ENCODE peak calls at places on chromosomes 2 and 18, in eight cellular contexts. One of them, this sample, is unnamed. For H3K4me1, the result is how much of the 10 kb centered on the place peaks cover.

GRCh38 chr2:72747344-72747743 is 78.5 kb downstream of the EXOC6B start:
- DNase-seq in K562: no peak
- DNase-seq in GM23248: no peak
- DNase-seq in HCT116: no peak
- DNase-seq in astrocyte: no peak
- DNase-seq in H9: no peak
- DNase-seq in HepG2: no peak
- DNase-seq in fibroblast of lung: no peak
- DNase-seq in this sample: no peak

GRCh38 chr2:7988440-7988839 is 693.4 kb upstream of the ID2 start:
- DNase-seq in HepG2: no peak
- DNase-seq in H9: no peak
- DNase-seq in K562: no peak
- DNase-seq in HCT116: no peak
- DNase-seq in astrocyte: no peak
- DNase-seq in GM23248: no peak
- DNase-seq in fibroblast of lung: no peak
- DNase-seq in this sample: no peak

GRCh38 chr2:240952496-240953246 is 45.7 kb upstream of the SNED1 start:
- DNase-seq in GM23248: no peak
- DNase-seq in HepG2: no peak
- DNase-seq in fibroblast of lung: no peak
- DNase-seq in astrocyte: no peak
- DNase-seq in HCT116: no peak
- DNase-seq in H9: no peak
- DNase-seq in K562: no peak
- DNase-seq in this sample: no peak

GRCh38 chr2:121049921-121050585 is 234.9 kb downstream of the TFCP2L1 start:
- DNase-seq in H9: no peak
- DNase-seq in fibroblast of lung: no peak
- DNase-seq in astrocyte: no peak
- DNase-seq in HepG2: no peak
- DNase-seq in GM23248: no peak
- DNase-seq in K562: no peak
- DNase-seq in HCT116: no peak
- DNase-seq in this sample: no peak

GRCh38 chr2:71933467-71934319 is 214.0 kb downstream of the CYP26B1 start:
- DNase-seq in astrocyte: peak
- DNase-seq in fibroblast of lung: no peak
- DNase-seq in HCT116: peak
- DNase-seq in H9: peak
- DNase-seq in GM23248: peak
- DNase-seq in HepG2: peak
- DNase-seq in K562: peak
- DNase-seq in this sample: no peak

GRCh38 chr2:58046335-58046584 is 346 bp upstream of the VRK2 start:
- DNase-seq in fibroblast of lung: no peak
- DNase-seq in HepG2: no peak
- DNase-seq in H9: no peak
- DNase-seq in HCT116: no peak
- DNase-seq in astrocyte: no peak
- DNase-seq in GM23248: no peak
- DNase-seq in K562: no peak
- DNase-seq in this sample: no peak

GRCh38 chr2:188786368-188786781 is 187.8 kb upstream of the COL3A1 start:
- DNase-seq in HCT116: peak
- DNase-seq in astrocyte: peak
- DNase-seq in K562: no peak
- DNase-seq in GM23248: peak
- DNase-seq in HepG2: no peak
- DNase-seq in fibroblast of lung: peak
- DNase-seq in H9: no peak
- DNase-seq in this sample: no peak

GRCh38 chr2:38613126-38613848 is 10.6 kb upstream of the HNRNPLL start:
- DNase-seq in HCT116: no peak
- DNase-seq in HepG2: no peak
- DNase-seq in H9: no peak
- DNase-seq in astrocyte: no peak
- DNase-seq in GM23248: peak
- DNase-seq in K562: no peak
- DNase-seq in fibroblast of lung: peak
- DNase-seq in this sample: no peak

GRCh38 chr18:45171575-45172225 is 443.6 kb upstream of the SLC14A2 start:
- DNase-seq in fibroblast of lung: no peak
- DNase-seq in HepG2: no peak
- DNase-seq in astrocyte: peak
- DNase-seq in K562: no peak
- DNase-seq in H9: no peak
- DNase-seq in HCT116: no peak
- DNase-seq in GM23248: peak
- DNase-seq in this sample: no peak

GRCh38 chr2:151805343-151805742 is 22.9 kb downstream of the ARL5A start:
- DNase-seq in GM23248: no peak
- DNase-seq in astrocyte: no peak
- DNase-seq in fibroblast of lung: no peak
- DNase-seq in HCT116: no peak
- DNase-seq in K562: no peak
- DNase-seq in H9: no peak
- DNase-seq in HepG2: no peak
- DNase-seq in this sample: no peak

GRCh38 chr2:207901401-207901800 is 123.9 kb downstream of the PLEKHM3 start:
- DNase-seq in H9: no peak
- DNase-seq in HepG2: no peak
- DNase-seq in GM23248: no peak
- DNase-seq in astrocyte: no peak
- DNase-seq in fibroblast of lung: no peak
- DNase-seq in HCT116: no peak
- DNase-seq in K562: no peak
- DNase-seq in this sample: no peak

GRCh38 chr2:240433973-240434727 is 1.3 kb upstream of the GPC1 start:
- DNase-seq in astrocyte: peak
- DNase-seq in HCT116: peak
- DNase-seq in H9: peak
- DNase-seq in HepG2: no peak
- DNase-seq in GM23248: peak
- DNase-seq in fibroblast of lung: peak
- DNase-seq in K562: peak
- DNase-seq in this sample: no peak

GRCh38 chr2:95375532-95376221 is 26.8 kb upstream of the FAHD2A start:
- DNase-seq in HepG2: no peak
- DNase-seq in astrocyte: no peak
- DNase-seq in fibroblast of lung: no peak
- DNase-seq in GM23248: no peak
- DNase-seq in HCT116: no peak
- DNase-seq in K562: no peak
- DNase-seq in H9: peak
- DNase-seq in this sample: no peak

GRCh38 chr2:88590998-88591613 is 36.2 kb downstream of the EIF2AK3 start:
- DNase-seq in fibroblast of lung: peak
- DNase-seq in astrocyte: peak
- DNase-seq in K562: peak
- DNase-seq in H9: peak
- DNase-seq in HepG2: peak
- DNase-seq in HCT116: peak
- DNase-seq in GM23248: peak
- DNase-seq in this sample: peak

GRCh38 chr2:239440511-239440959 is 39.7 kb upstream of the HDAC4 start:
- DNase-seq in HepG2: peak
- DNase-seq in H9: no peak
- DNase-seq in HCT116: no peak
- DNase-seq in K562: no peak
- DNase-seq in astrocyte: no peak
- DNase-seq in GM23248: peak
- DNase-seq in fibroblast of lung: peak
- DNase-seq in this sample: no peak

GRCh38 chr2:215500466-215500865 is 64.6 kb upstream of the FN1 start:
- DNase-seq in fibroblast of lung: no peak
- DNase-seq in K562: no peak
- DNase-seq in H9: no peak
- DNase-seq in HCT116: no peak
- DNase-seq in astrocyte: no peak
- DNase-seq in HepG2: no peak
- DNase-seq in GM23248: no peak
- DNase-seq in this sample: no peak
- H3K27ac ChIP-seq in fibroblast of lung: no peak
- H3K27ac ChIP-seq in K562: no peak
- H3K27ac ChIP-seq in H9: no peak
- H3K27ac ChIP-seq in HCT116: no peak
- H3K27ac ChIP-seq in astrocyte: no peak
- H3K27ac ChIP-seq in HepG2: no peak
- H3K27ac ChIP-seq in GM23248: peak
- H3K27ac ChIP-seq in this sample: no peak

DNA sequence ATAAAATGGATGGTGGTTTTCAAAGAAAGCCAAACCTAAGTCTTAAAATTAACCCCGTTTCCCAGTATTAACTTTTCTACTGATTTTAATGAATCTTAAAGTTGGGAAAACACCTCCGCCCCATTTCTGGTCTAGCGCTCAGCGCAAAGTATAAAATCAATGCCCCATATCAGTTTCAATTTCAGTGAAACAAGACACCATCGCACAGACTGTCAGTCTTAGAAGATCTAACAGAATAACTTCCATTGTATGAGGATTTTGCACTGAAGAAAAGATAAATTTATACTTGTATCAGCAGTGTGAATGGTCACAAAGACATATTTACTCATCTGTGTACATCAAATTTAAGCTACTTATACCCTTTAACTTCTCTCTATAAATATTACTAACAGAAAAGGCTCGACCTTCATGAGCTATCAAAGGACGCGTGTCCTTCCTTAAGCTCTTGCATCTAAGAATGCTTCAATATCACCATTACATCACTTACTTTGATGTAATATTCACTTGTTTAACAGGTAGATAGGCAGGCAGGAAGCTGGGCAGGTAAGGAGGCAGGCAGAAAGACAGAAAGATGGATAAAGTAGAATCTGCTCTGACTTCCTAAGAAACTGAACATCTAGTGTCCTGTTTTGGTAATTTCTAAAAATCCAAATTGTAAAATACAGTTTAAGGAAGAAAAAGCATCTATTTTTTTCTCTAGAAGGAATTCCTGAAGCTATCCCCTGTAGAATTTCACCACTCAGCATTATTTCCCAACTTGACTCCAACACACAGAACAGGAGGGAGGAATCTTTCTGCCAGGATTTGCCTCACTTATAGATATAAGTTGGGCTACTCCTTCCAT is 183.0 kb downstream of the TCF4 start:
- DNase-seq in HepG2: no peak
- DNase-seq in GM23248: peak
- DNase-seq in fibroblast of lung: peak
- DNase-seq in HCT116: no peak
- DNase-seq in K562: no peak
- DNase-seq in astrocyte: no peak
- DNase-seq in H9: no peak
- DNase-seq in this sample: no peak
- H3K4me1 ChIP-seq in HepG2: under half
- H3K4me1 ChIP-seq in GM23248: under half
- H3K4me1 ChIP-seq in fibroblast of lung: under half
- H3K4me1 ChIP-seq in HCT116: under half
- H3K4me1 ChIP-seq in K562: under half
- H3K4me1 ChIP-seq in astrocyte: half or more
- H3K4me1 ChIP-seq in H9: under half
- H3K4me1 ChIP-seq in this sample: under half

GRCh38 chr18:12015697-12016062 is 34.4 kb downstream of the IMPA2 start:
- DNase-seq in HepG2: no peak
- DNase-seq in fibroblast of lung: peak
- DNase-seq in H9: no peak
- DNase-seq in GM23248: peak
- DNase-seq in K562: no peak
- DNase-seq in astrocyte: peak
- DNase-seq in HCT116: no peak
- DNase-seq in this sample: no peak
- H2AFZ ChIP-seq in HepG2: no peak
- H2AFZ ChIP-seq in fibroblast of lung: no peak
- H2AFZ ChIP-seq in H9: no peak
- H2AFZ ChIP-seq in GM23248: no peak
- H2AFZ ChIP-seq in K562: no peak
- H2AFZ ChIP-seq in astrocyte: no peak
- H2AFZ ChIP-seq in HCT116: no peak
- H2AFZ ChIP-seq in this sample: no peak

GRCh38 chr2:25341753-25342371 is at the start of gene DNMT3A:
- DNase-seq in fibroblast of lung: peak
- DNase-seq in HepG2: no peak
- DNase-seq in GM23248: peak
- DNase-seq in astrocyte: peak
- DNase-seq in H9: peak
- DNase-seq in K562: peak
- DNase-seq in HCT116: no peak
- DNase-seq in this sample: peak

GRCh38 chr2:25339121-25339738 is 2.5 kb downstream of the DNMT3A start:
- DNase-seq in K562: no peak
- DNase-seq in fibroblast of lung: peak
- DNase-seq in GM23248: no peak
- DNase-seq in HepG2: no peak
- DNase-seq in astrocyte: no peak
- DNase-seq in H9: no peak
- DNase-seq in HCT116: no peak
- DNase-seq in this sample: no peak

GRCh38 chr2:25339791-25340339 is 1.9 kb downstream of the DNMT3A start:
- DNase-seq in HCT116: no peak
- DNase-seq in K562: no peak
- DNase-seq in fibroblast of lung: no peak
- DNase-seq in HepG2: peak
- DNase-seq in GM23248: no peak
- DNase-seq in H9: peak
- DNase-seq in astrocyte: no peak
- DNase-seq in this sample: no peak

GRCh38 chr2:25341031-25341727 is 546 bp downstream of the DNMT3A start:
- DNase-seq in HCT116: no peak
- DNase-seq in GM23248: peak
- DNase-seq in astrocyte: no peak
- DNase-seq in HepG2: no peak
- DNase-seq in K562: peak
- DNase-seq in H9: no peak
- DNase-seq in fibroblast of lung: no peak
- DNase-seq in this sample: peak

DNA sequence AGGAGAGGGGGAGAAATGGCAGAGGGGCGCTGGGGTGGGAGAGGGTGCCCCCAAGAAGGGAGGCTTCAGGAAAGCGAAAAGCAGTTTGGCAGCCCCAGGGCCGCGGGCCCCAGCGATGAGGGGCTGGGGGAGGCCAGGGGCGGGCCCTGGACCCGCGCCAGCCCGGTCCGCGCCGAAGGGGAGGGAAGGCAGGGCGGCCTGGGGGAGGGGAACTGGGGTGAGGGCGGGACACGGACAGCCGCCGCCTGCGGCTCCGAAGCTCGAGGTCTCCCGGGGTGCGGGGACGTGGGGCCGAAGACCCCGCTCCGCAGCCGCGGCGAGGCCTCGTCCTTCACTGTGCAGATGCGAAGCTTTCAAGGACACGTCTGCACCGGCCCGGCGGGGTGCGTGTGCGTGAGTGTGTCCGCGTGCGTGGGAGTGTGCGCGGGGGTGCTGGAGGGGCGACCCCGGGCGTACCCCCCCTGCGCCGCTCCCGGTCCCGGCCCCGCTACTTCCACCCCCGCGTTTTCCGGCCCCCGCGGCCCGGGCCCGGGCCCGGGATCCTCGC is 1.3 kb downstream of the DNMT3A start:
- DNase-seq in HepG2: no peak
- DNase-seq in K562: peak
- DNase-seq in H9: no peak
- DNase-seq in HCT116: no peak
- DNase-seq in fibroblast of lung: no peak
- DNase-seq in astrocyte: no peak
- DNase-seq in GM23248: peak
- DNase-seq in this sample: no peak
- H3K27ac ChIP-seq in HepG2: peak
- H3K27ac ChIP-seq in K562: no peak
- H3K27ac ChIP-seq in H9: no peak
- H3K27ac ChIP-seq in HCT116: peak
- H3K27ac ChIP-seq in fibroblast of lung: no peak
- H3K27ac ChIP-seq in astrocyte: no peak
- H3K27ac ChIP-seq in GM23248: no peak
- H3K27ac ChIP-seq in this sample: no peak